ENCODE peak calls at places on chromosomes 12 and 14, in four cellular contexts. U, P, O and R are unnamed samples.

GRCh38 chr14:70698288-70698687 is 56.6 kb downstream of the TTC9 start:
- DNase-seq in U (no peak), O (no peak), P (no peak), R (no peak)

GRCh38 chr12:1619599-1619998 is 9.4 kb upstream of the WNT5B start:
- DNase-seq in P (no peak), U (no peak), O (no peak), R (no peak)

GRCh38 chr12:6154730-6155459 is 30.4 kb upstream of the VWF start:
- DNase-seq in U (no peak), O (peak; percentile 25), P (peak; percentile 43), R (no peak)

GRCh38 chr14:50823763-50824636 is 7.0 kb downstream of the NIN start:
- DNase-seq in O (peak; percentile 2), U (peak; percentile 32), P (no peak), R (no peak)

GRCh38 chr14:99938896-99939295 is 126.3 kb upstream of the EVL start:
- DNase-seq in U (no peak), P (no peak), O (no peak), R (no peak)

GRCh38 chr14:55188686-55189295 is 2.6 kb downstream of the DLGAP5 start:
- DNase-seq in U (no peak), O (no peak), P (no peak), R (no peak)

GRCh38 chr14:30443368-30444007 is 115.5 kb upstream of the G2E3 start:
- DNase-seq in P (no peak), U (peak; percentile 49), O (peak; percentile 67), R (no peak)

GRCh38 chr12:3332190-3332589 is 158.8 kb upstream of the PRMT8 start:
- DNase-seq in U (no peak), P (no peak), O (no peak), R (no peak)

GRCh38 chr12:13559318-13559978 is 362.9 kb downstream of the EMP1 start:
- DNase-seq in O (no peak), P (no peak), U (peak; percentile 52), R (no peak)

GRCh38 chr14:36207500-36207899 is 31.0 kb upstream of the PTCSC3 start:
- DNase-seq in U (peak; percentile 45), O (peak; percentile 5), P (no peak), R (no peak)

GRCh38 chr14:96741151-96741977 is 55.8 kb upstream of the VRK1 start:
- DNase-seq in P (peak; percentile 60), U (peak; percentile 72), O (peak; percentile 65), R (no peak)